ENCODE peak calls at places on chromosome 17, in five cellular contexts. One of them, this sample, is unnamed.
A peak's percentile ranks its signal among the peaks of the same experiment; 100 is the strongest.

GRCh38 chr17:77491921-77492445 is 351.2 kb downstream of the SEC14L1 start:
- DNase-seq in CD8-positive, alpha-beta T cell: no peak
- DNase-seq in heart right ventricle: no peak
- DNase-seq in colonic mucosa: no peak
- DNase-seq in testis: no peak
- DNase-seq in this sample: peak; percentile 15

GRCh38 chr17:57009737-57010445 is 32.0 kb downstream of the SCPEP1 start:
- DNase-seq in heart right ventricle: peak; percentile 18
- DNase-seq in colonic mucosa: peak; percentile 68
- DNase-seq in testis: peak; percentile 53
- DNase-seq in CD8-positive, alpha-beta T cell: peak; percentile 51
- DNase-seq in this sample: peak; percentile 38

GRCh38 chr17:44362964-44363612 is 565 bp downstream of the FAM171A2 start:
- DNase-seq in heart right ventricle: peak; percentile 24
- DNase-seq in colonic mucosa: no peak
- DNase-seq in testis: no peak
- DNase-seq in CD8-positive, alpha-beta T cell: no peak
- DNase-seq in this sample: no peak

GRCh38 chr17:73323622-73324455 is 12.0 kb upstream of the CDC42EP4 start:
- DNase-seq in heart right ventricle: no peak
- DNase-seq in CD8-positive, alpha-beta T cell: no peak
- DNase-seq in testis: no peak
- DNase-seq in colonic mucosa: no peak
- DNase-seq in this sample: no peak

GRCh38 chr17:73042809-73043685 is 49.4 kb downstream of the SLC39A11 start:
- DNase-seq in testis: no peak
- DNase-seq in CD8-positive, alpha-beta T cell: no peak
- DNase-seq in colonic mucosa: no peak
- DNase-seq in heart right ventricle: no peak
- DNase-seq in this sample: no peak

GRCh38 chr17:2055494-2056220 is 754 bp downstream of the HIC1 start:
- DNase-seq in colonic mucosa: no peak
- DNase-seq in testis: no peak
- DNase-seq in heart right ventricle: peak; percentile 68
- DNase-seq in CD8-positive, alpha-beta T cell: peak; percentile 45
- DNase-seq in this sample: no peak

GRCh38 chr17:75239778-75240393 is 21.5 kb downstream of the GGA3 start:
- DNase-seq in testis: no peak
- DNase-seq in CD8-positive, alpha-beta T cell: no peak
- DNase-seq in colonic mucosa: no peak
- DNase-seq in heart right ventricle: no peak
- DNase-seq in this sample: no peak

GRCh38 chr17:83008526-83008925 is 70.9 kb upstream of the METRNL start:
- DNase-seq in CD8-positive, alpha-beta T cell: no peak
- DNase-seq in testis: no peak
- DNase-seq in heart right ventricle: no peak
- DNase-seq in colonic mucosa: peak; percentile 14
- DNase-seq in this sample: no peak

GRCh38 chr17:12958786-12959185 is 59.0 kb downstream of the ELAC2 start:
- DNase-seq in heart right ventricle: no peak
- DNase-seq in testis: no peak
- DNase-seq in colonic mucosa: no peak
- DNase-seq in CD8-positive, alpha-beta T cell: no peak
- DNase-seq in this sample: no peak

GRCh38 chr17:35170968-35171771 is 23.0 kb downstream of the SLC35G3 start:
- DNase-seq in colonic mucosa: no peak
- DNase-seq in testis: no peak
- DNase-seq in heart right ventricle: no peak
- DNase-seq in CD8-positive, alpha-beta T cell: peak; percentile 31
- DNase-seq in this sample: no peak

GRCh38 chr17:5931611-5932010 is 138.6 kb upstream of the WSCD1 start:
- DNase-seq in testis: no peak
- DNase-seq in colonic mucosa: peak; percentile 17
- DNase-seq in heart right ventricle: no peak
- DNase-seq in CD8-positive, alpha-beta T cell: no peak
- DNase-seq in this sample: peak; percentile 58

GRCh38 chr17:47188266-47188665 is 829 bp downstream of the CDC27 start:
- DNase-seq in colonic mucosa: no peak
- DNase-seq in testis: no peak
- DNase-seq in CD8-positive, alpha-beta T cell: no peak
- DNase-seq in heart right ventricle: no peak
- DNase-seq in this sample: no peak

GRCh38 chr17:58470356-58470755 is 17.9 kb downstream of the HSF5 start:
- DNase-seq in CD8-positive, alpha-beta T cell: no peak
- DNase-seq in heart right ventricle: no peak
- DNase-seq in testis: no peak
- DNase-seq in colonic mucosa: no peak
- DNase-seq in this sample: no peak

GRCh38 chr17:47315451-47316266 is 8.1 kb upstream of the EFCAB13 start:
- DNase-seq in colonic mucosa: peak; percentile 61
- DNase-seq in testis: peak; percentile 51
- DNase-seq in CD8-positive, alpha-beta T cell: no peak
- DNase-seq in heart right ventricle: no peak
- DNase-seq in this sample: no peak

GRCh38 chr17:2054262-2054739 is 602 bp upstream of the HIC1 start:
- DNase-seq in colonic mucosa: no peak
- DNase-seq in heart right ventricle: no peak
- DNase-seq in testis: no peak
- DNase-seq in CD8-positive, alpha-beta T cell: peak; percentile 45
- DNase-seq in this sample: no peak

GRCh38 chr17:28174352-28175046 is 132.0 kb downstream of the NLK start:
- DNase-seq in testis: no peak
- DNase-seq in CD8-positive, alpha-beta T cell: no peak
- DNase-seq in heart right ventricle: no peak
- DNase-seq in colonic mucosa: no peak
- DNase-seq in this sample: no peak

GRCh38 chr17:28272166-28272565 is 46.8 kb upstream of the TMEM97 start:
- DNase-seq in heart right ventricle: no peak
- DNase-seq in colonic mucosa: no peak
- DNase-seq in CD8-positive, alpha-beta T cell: no peak
- DNase-seq in testis: no peak
- DNase-seq in this sample: no peak

GRCh38 chr17:79623786-79624657 is 13.2 kb upstream of the RBFOX3 start:
- DNase-seq in colonic mucosa: no peak
- DNase-seq in CD8-positive, alpha-beta T cell: no peak
- DNase-seq in heart right ventricle: no peak
- DNase-seq in testis: peak; percentile 6
- DNase-seq in this sample: no peak

GRCh38 chr17:63116228-63116627 is 150.2 kb downstream of the TANC2 start:
- DNase-seq in colonic mucosa: no peak
- DNase-seq in heart right ventricle: no peak
- DNase-seq in CD8-positive, alpha-beta T cell: no peak
- DNase-seq in testis: no peak
- DNase-seq in this sample: no peak

GRCh38 chr17:74730491-74731346 is 6.3 kb upstream of the RAB37 start:
- DNase-seq in heart right ventricle: no peak
- DNase-seq in colonic mucosa: no peak
- DNase-seq in CD8-positive, alpha-beta T cell: peak; percentile 58
- DNase-seq in testis: no peak
- DNase-seq in this sample: no peak

GRCh38 chr17:28193241-28193640 is 125.8 kb upstream of the TMEM97 start:
- DNase-seq in testis: peak; percentile 42
- DNase-seq in CD8-positive, alpha-beta T cell: no peak
- DNase-seq in colonic mucosa: peak; percentile 27
- DNase-seq in heart right ventricle: peak; percentile 16
- DNase-seq in this sample: no peak

GRCh38 chr17:59329558-59330313 is 1.7 kb upstream of the YPEL2 start:
- DNase-seq in CD8-positive, alpha-beta T cell: peak; percentile 50
- DNase-seq in testis: peak; percentile 79
- DNase-seq in heart right ventricle: peak; percentile 39
- DNase-seq in colonic mucosa: peak; percentile 64
- DNase-seq in this sample: peak; percentile 71

GRCh38 chr17:58520843-58521430 is 6.5 kb upstream of the MTMR4 start:
- DNase-seq in colonic mucosa: no peak
- DNase-seq in testis: no peak
- DNase-seq in CD8-positive, alpha-beta T cell: no peak
- DNase-seq in heart right ventricle: no peak
- DNase-seq in this sample: no peak

GRCh38 chr17:44204453-44204882 is 4.8 kb upstream of the ATXN7L3 start:
- DNase-seq in heart right ventricle: no peak
- DNase-seq in colonic mucosa: no peak
- DNase-seq in testis: no peak
- DNase-seq in CD8-positive, alpha-beta T cell: no peak
- DNase-seq in this sample: no peak

GRCh38 chr17:79211061-79211770 is 136.6 kb downstream of the ENGASE start:
- DNase-seq in testis: no peak
- DNase-seq in heart right ventricle: no peak
- DNase-seq in colonic mucosa: no peak
- DNase-seq in CD8-positive, alpha-beta T cell: no peak
- DNase-seq in this sample: no peak

GRCh38 chr17:81103379-81103778 is 61.9 kb upstream of the PVALEF start:
- DNase-seq in testis: no peak
- DNase-seq in colonic mucosa: no peak
- DNase-seq in heart right ventricle: no peak
- DNase-seq in CD8-positive, alpha-beta T cell: no peak
- DNase-seq in this sample: no peak

GRCh38 chr17:81102352-81102751 is 63.0 kb upstream of the PVALEF start:
- DNase-seq in testis: no peak
- DNase-seq in heart right ventricle: no peak
- DNase-seq in CD8-positive, alpha-beta T cell: no peak
- DNase-seq in colonic mucosa: no peak
- DNase-seq in this sample: no peak

GRCh38 chr17:81102869-81103268 is 62.4 kb upstream of the PVALEF start:
- DNase-seq in CD8-positive, alpha-beta T cell: no peak
- DNase-seq in testis: no peak
- DNase-seq in heart right ventricle: no peak
- DNase-seq in colonic mucosa: no peak
- DNase-seq in this sample: no peak

GRCh38 chr17:81100668-81101067 is 64.6 kb upstream of the PVALEF start:
- DNase-seq in CD8-positive, alpha-beta T cell: no peak
- DNase-seq in colonic mucosa: no peak
- DNase-seq in heart right ventricle: no peak
- DNase-seq in testis: no peak
- DNase-seq in this sample: no peak

DNA sequence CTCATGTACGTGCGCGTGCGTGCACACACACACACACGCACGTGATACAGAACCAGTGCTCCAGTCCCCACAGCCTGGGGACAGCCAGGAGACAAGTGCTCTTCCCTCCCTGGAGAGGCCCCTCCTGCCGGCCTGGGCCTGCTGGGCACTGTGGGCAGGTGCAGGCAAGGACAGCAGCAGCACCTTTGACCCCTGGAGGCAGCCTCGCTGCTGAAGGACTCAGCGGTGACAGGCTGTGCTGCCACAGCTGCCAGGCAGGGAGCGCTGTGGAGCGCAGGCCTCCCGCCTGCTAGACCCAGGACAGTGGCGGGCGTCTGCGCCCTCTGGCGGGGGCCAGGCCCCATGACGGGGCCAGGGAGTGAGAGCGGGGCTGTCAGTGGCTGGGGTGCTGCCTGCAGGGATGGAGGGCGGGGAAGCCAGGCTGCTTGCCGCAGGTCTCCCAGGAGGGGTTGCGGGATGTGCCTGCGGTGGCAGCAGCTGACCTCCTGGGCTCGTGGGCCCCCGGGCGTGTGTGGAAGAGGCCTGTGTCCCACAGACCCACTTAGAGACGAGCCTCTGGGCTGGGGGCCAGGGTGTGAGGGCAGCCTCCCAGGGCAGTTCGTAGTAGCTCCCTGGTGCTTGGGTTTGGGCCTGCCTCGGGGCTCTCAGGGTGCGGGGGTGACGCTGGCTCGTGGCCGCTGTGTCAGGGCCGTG is 63.5 kb upstream of the PVALEF start:
- DNase-seq in heart right ventricle: peak; percentile 84
- DNase-seq in CD8-positive, alpha-beta T cell: peak; percentile 91
- DNase-seq in colonic mucosa: peak; percentile 84
- DNase-seq in testis: peak; percentile 78
- DNase-seq in this sample: peak; percentile 68
- TF ChIP-seq CTCF in heart right ventricle: peak; percentile 100
- TF ChIP-seq CTCF in CD8-positive, alpha-beta T cell: peak; percentile 100
- TF ChIP-seq CTCF in colonic mucosa: peak; percentile 100
- TF ChIP-seq CTCF in testis: peak; percentile 94
- TF ChIP-seq CTCF in this sample: peak; percentile 100

GRCh38 chr17:41895617-41896016 is 23.1 kb downstream of the ACLY start:
- DNase-seq in testis: peak; percentile 34
- DNase-seq in colonic mucosa: no peak
- DNase-seq in CD8-positive, alpha-beta T cell: no peak
- DNase-seq in heart right ventricle: no peak
- DNase-seq in this sample: no peak

GRCh38 chr17:41891135-41892065 is 26.2 kb upstream of the KLHL11 start:
- DNase-seq in CD8-positive, alpha-beta T cell: no peak
- DNase-seq in heart right ventricle: no peak
- DNase-seq in testis: no peak
- DNase-seq in colonic mucosa: no peak
- DNase-seq in this sample: no peak

GRCh38 chr17:41893384-41893783 is 25.4 kb downstream of the ACLY start:
- DNase-seq in CD8-positive, alpha-beta T cell: no peak
- DNase-seq in heart right ventricle: no peak
- DNase-seq in testis: no peak
- DNase-seq in colonic mucosa: no peak
- DNase-seq in this sample: no peak

GRCh38 chr17:41894791-41895331 is 23.9 kb downstream of the ACLY start:
- DNase-seq in CD8-positive, alpha-beta T cell: no peak
- DNase-seq in testis: no peak
- DNase-seq in heart right ventricle: no peak
- DNase-seq in colonic mucosa: no peak
- DNase-seq in this sample: no peak

DNA sequence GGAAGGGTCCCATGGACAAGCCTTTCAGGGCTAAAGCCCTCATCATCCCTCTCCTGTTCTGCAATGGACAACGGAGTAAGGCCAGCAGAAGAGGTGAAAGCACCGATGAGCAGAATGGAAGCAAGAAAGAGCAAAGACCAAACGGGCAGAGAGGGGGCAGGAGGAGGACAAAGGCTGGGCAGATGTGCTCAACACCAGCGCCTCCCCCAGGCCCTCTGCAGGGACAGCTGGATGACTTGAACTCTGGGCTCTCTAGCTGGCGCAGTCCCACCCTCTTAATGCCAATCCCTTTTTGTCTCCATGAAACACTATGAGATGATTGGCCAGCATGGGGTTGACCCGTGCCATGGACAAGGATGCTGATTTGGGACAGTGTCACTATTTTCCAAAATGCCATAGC is 22.0 kb downstream of the ACLY start:
- DNase-seq in testis: no peak
- DNase-seq in CD8-positive, alpha-beta T cell: no peak
- DNase-seq in colonic mucosa: no peak
- DNase-seq in heart right ventricle: no peak
- DNase-seq in this sample: no peak
- H3K27ac ChIP-seq in testis: no peak overlapping the region
- H3K27ac ChIP-seq in CD8-positive, alpha-beta T cell: no peak overlapping the region
- H3K27ac ChIP-seq in colonic mucosa: no peak overlapping the region
- H3K27ac ChIP-seq in heart right ventricle: no peak overlapping the region
- H3K27ac ChIP-seq in this sample: no peak overlapping the region

GRCh38 chr17:50613596-50613995 is 21.1 kb upstream of the ABCC3 start:
- DNase-seq in colonic mucosa: no peak
- DNase-seq in CD8-positive, alpha-beta T cell: no peak
- DNase-seq in heart right ventricle: no peak
- DNase-seq in testis: no peak
- DNase-seq in this sample: no peak
- TF ChIP-seq CTCF in colonic mucosa: no peak
- TF ChIP-seq CTCF in CD8-positive, alpha-beta T cell: no peak
- TF ChIP-seq CTCF in heart right ventricle: no peak
- TF ChIP-seq CTCF in testis: no peak
- TF ChIP-seq CTCF in this sample: peak; percentile 57

GRCh38 chr17:10294162-10294561 is 78.6 kb downstream of the MYH13 start:
- DNase-seq in testis: no peak
- DNase-seq in heart right ventricle: no peak
- DNase-seq in CD8-positive, alpha-beta T cell: no peak
- DNase-seq in colonic mucosa: no peak
- DNase-seq in this sample: no peak
- H3K27ac ChIP-seq in testis: no peak overlapping the region
- H3K27ac ChIP-seq in heart right ventricle: no peak overlapping the region
- H3K27ac ChIP-seq in CD8-positive, alpha-beta T cell: no peak overlapping the region
- H3K27ac ChIP-seq in colonic mucosa: no peak overlapping the region
- H3K27ac ChIP-seq in this sample: no peak overlapping the region

GRCh38 chr17:40069751-40070643 is 7.2 kb downstream of the THRA start:
- DNase-seq in heart right ventricle: peak; percentile 31
- DNase-seq in colonic mucosa: peak; percentile 84
- DNase-seq in CD8-positive, alpha-beta T cell: peak; percentile 74
- DNase-seq in testis: peak; percentile 53
- DNase-seq in this sample: no peak
- TF ChIP-seq CTCF in heart right ventricle: no peak
- TF ChIP-seq CTCF in colonic mucosa: no peak
- TF ChIP-seq CTCF in CD8-positive, alpha-beta T cell: peak; percentile 34
- TF ChIP-seq CTCF in testis: peak; percentile 17
- TF ChIP-seq CTCF in this sample: no peak

This sample was measured in dorsolateral prefrontal cortex.